ENCODE peak calls at places on chromosome 3, in four cellular contexts. X is transverse colon, E is IMR-90, B is ovary. Z is an unnamed sample.
A peak's percentile ranks its signal among the peaks of the same experiment; 100 is the strongest.

GRCh38 chr3:39249453-39250115 is 30.3 kb downstream of the CX3CR1 start:
- DNase-seq in E (no peak), B (no peak), X (no peak), Z (no peak)

GRCh38 chr3:32181370-32181769 is 57.1 kb upstream of the CMTM8 start:
- DNase-seq in E (no peak), X (no peak), B (no peak), Z (no peak)

GRCh38 chr3:24086597-24087369 is 141.7 kb downstream of the NR1D2 start:
- DNase-seq in E (no peak), B (no peak), X (no peak), Z (peak; percentile 81)

GRCh38 chr3:191138937-191139336 is 60.1 kb upstream of the OSTN start:
- DNase-seq in X (no peak), E (no peak), B (no peak), Z (no peak)

GRCh38 chr3:65210026-65210814 is 522.4 kb upstream of the ADAMTS9 start:
- DNase-seq in X (no peak), E (no peak), B (no peak), Z (no peak)

GRCh38 chr3:23663246-23663645 is 142.5 kb upstream of the UBE2E1 start:
- DNase-seq in X (no peak), E (no peak), B (no peak), Z (no peak)

GRCh38 chr3:156323466-156323865 is 203.1 kb downstream of the KCNAB1 start:
- DNase-seq in E (no peak), B (no peak), X (no peak), Z (no peak)

GRCh38 chr3:43549626-43550025 is 72.2 kb downstream of the ANO10 start:
- DNase-seq in E (no peak), X (no peak), B (no peak), Z (no peak)

GRCh38 chr3:46483799-46484198 is 14.0 kb upstream of the RTP3 start:
- DNase-seq in X (no peak), B (no peak), E (no peak), Z (no peak)

GRCh38 chr3:47961036-47961435 is 55.2 kb downstream of the MAP4 start:
- DNase-seq in B (no peak), E (no peak), X (no peak), Z (no peak)

GRCh38 chr3:148331111-148331818 is 366.4 kb upstream of the AGTR1 start:
- DNase-seq in E (peak; percentile 51), B (no peak), X (no peak), Z (no peak)

GRCh38 chr3:70264122-70264780 is 48.2 kb downstream of the MDFIC2 start:
- DNase-seq in B (no peak), E (peak; percentile 1), X (peak; percentile 35), Z (no peak)

GRCh38 chr3:194464692-194465091 is 22.1 kb downstream of the ATP13A3 start:
- DNase-seq in X (no peak), B (no peak), E (no peak), Z (no peak)

GRCh38 chr3:100007313-100007712 is 107.0 kb downstream of the FILIP1L start:
- DNase-seq in B (no peak), X (no peak), E (no peak), Z (no peak)

GRCh38 chr3:42263354-42264346 is 2.3 kb downstream of the CCK start:
- DNase-seq in B (no peak), E (no peak), X (no peak), Z (no peak)

GRCh38 chr3:112120485-112120836 is 12.6 kb downstream of the GCSAM start:
- DNase-seq in E (no peak), B (no peak), X (no peak), Z (no peak)

GRCh38 chr3:42101048-42101447 is 9.9 kb downstream of the TRAK1 start:
- DNase-seq in E (peak; percentile 79), X (no peak), B (no peak), Z (no peak)

DNA sequence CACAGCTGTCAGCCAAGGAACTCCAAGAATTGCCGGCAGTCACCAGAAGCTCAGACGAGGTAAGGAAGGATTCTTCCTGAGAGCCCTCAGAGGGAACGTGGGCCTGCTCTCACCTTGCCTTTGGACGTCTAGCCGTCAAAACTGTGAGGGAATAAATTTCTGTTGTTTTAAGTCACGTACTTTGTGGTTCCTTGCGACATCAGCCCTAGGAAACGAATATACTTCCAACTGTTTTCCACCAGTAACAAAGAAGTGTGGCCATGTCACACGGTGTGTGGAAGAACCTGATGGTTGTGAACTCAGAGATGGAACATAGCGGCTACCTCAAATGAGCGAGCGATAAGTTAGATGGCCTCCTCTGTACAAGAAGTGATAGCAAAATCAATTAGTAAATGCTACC is 41.0 kb upstream of the B3GNT5 start:
- DNase-seq in E (no peak), X (no peak), B (no peak), Z (no peak)
- H3K9me3 ChIP-seq in E (no peaks in the 10 kb centered on the region), X (no peaks in the 10 kb centered on the region), B (no peaks in the 10 kb centered on the region), Z (no peaks in the 10 kb centered on the region)

DNA sequence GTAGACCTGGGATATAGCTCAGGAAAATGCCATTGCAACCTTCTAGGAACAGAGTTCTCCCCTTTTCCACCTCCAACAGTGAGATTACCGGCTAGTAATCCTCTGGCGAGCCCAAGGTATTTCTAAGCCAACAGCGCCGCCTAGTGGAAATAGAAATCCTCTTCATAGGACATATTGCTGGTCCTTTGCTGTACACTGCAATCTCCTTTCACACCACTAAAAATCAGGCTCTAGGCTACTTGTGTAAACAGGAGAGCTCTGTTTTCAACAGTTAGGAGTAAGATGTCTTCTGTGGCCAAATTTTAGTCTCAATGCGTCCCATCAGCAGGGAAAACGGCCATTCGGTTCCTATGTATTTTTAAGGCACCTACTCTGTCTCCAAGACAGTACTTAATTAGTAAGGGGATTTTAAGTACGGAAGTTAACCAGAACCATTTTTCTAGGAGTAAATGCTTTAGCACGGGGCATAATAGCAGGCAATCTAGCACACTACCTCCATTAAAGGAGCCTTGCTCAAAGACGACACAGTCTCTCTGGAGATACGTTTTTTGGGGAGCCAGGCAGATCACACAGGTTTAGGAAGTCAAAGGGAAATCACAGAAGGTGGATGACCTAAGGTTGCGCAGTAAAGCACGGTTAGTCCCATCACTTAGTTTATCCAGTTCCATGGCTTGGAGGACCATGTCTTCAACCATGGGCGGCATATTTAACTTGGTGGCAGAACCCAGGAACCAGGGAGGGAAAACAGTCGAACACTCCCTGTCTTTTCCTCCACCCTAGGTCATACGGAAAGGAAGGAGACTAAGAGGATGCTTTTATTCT is 43.8 kb downstream of the NCEH1 start:
- DNase-seq in B (peak; percentile 51), X (peak; percentile 86), E (peak; percentile 83), Z (peak; percentile 90)
- H3K4me3 ChIP-seq in B (no peak overlapping the region), X (no peak overlapping the region), E (no peak overlapping the region), Z (no peak overlapping the region)

GRCh38 chr3:28994161-28994905 is 286.5 kb upstream of the RBMS3 start:
- DNase-seq in X (no peak), E (no peak), B (no peak), Z (no peak)
- H3K9me3 ChIP-seq in X (peaks cover 8% of the 10 kb centered on the region), E (no peaks in the 10 kb centered on the region), B (no peaks in the 10 kb centered on the region), Z (no peaks in the 10 kb centered on the region)

DNA sequence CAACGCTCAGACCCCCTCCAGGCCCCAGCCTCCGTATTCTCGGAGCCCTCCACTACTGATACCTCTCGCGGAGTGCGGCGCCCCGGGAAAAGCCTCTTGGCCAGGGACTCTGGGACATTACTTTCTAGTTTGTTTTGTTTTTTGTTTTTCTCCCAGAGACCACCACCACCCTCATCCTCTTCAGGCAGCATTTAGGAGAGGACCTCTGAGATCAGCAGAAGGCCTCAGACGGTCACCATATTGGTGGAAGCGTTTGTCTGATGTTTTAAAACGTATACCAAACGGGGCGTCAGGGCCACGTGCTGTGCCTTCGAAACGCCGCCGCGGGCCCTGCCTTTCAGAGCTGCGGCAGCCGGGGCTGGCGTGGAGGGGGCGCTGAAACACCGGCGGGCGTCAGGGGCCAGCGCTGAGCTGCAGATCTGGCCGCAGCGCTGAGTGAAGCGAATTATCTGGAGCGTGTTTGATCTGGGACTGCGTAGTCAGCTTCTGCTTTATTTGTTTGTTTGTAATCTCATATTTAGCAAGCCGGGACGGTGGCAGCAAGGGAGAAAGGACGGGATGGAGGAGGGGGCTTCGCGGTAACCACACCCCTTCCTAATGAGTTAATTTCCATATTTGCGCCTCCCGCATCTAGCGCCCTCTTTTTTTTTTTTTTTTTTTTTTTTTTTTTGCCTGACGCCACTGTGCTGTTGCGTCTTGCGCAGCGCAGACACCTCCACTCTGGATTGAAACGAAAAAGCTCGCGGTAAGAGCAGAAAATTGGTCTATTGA is 14.8 kb downstream of the SOX2 start:
- DNase-seq in X (no peak), B (no peak), E (no peak), Z (no peak)
- H3K4me3 ChIP-seq in X (peak overlapping the region; percentile 23), B (no peak overlapping the region), E (peak overlapping the region; percentile 23), Z (no peak overlapping the region)

GRCh38 chr3:123920868-123921267 is 36.7 kb upstream of the MYLK start:
- DNase-seq in B (no peak), E (no peak), X (no peak), Z (no peak)
- H3K9me3 ChIP-seq in B (peaks cover 3% of the 10 kb centered on the region), E (peaks cover 14% of the 10 kb centered on the region), X (peaks cover 23% of the 10 kb centered on the region), Z (no peaks in the 10 kb centered on the region)